ENCODE peak calls at places on chromosome 18, in nine cellular contexts. J is GM10248, X is endothelial cell, V is PC-3, R is heart left ventricle, M is astrocyte, L is GM12865, Z is A549, N is GM20000. U is an unnamed sample.

GRCh38 chr18:59697236-59697932 is at the start of gene CCBE1:
- DNase-seq in J (peak; percentile 77), X (peak; percentile 89), V (peak; percentile 84), R (peak; percentile 77), M (peak; percentile 58), L (peak; percentile 41), Z (peak; percentile 67), N (peak; percentile 75), U (no peak)

GRCh38 chr18:814300-815084 is 2.5 kb upstream of the YES1 start:
- DNase-seq in J (no peak), X (peak; percentile 21), V (no peak), R (no peak), M (no peak), L (no peak), Z (no peak), N (no peak), U (no peak)

GRCh38 chr18:31679133-31679731 is 5.1 kb downstream of the B4GALT6 start:
- DNase-seq in J (no peak), X (no peak), V (peak; percentile 65), R (no peak), M (peak; percentile 85), L (no peak), Z (peak; percentile 42), N (no peak), U (no peak)

GRCh38 chr18:79680100-79680879 is 687 bp downstream of the CTDP1 start:
- DNase-seq in J (no peak), X (peak; percentile 39), V (peak; percentile 58), R (no peak), M (peak; percentile 34), L (peak; percentile 41), Z (peak; percentile 16), N (no peak), U (no peak)

GRCh38 chr18:76747676-76748075 is 74.7 kb upstream of the ZNF236 start:
- DNase-seq in J (no peak), X (no peak), V (no peak), R (no peak), M (no peak), L (no peak), Z (no peak), N (no peak), U (no peak)

GRCh38 chr18:26747131-26747475 is 118.4 kb downstream of the AQP4 start:
- DNase-seq in J (no peak), X (no peak), V (peak; percentile 80), R (no peak), M (no peak), L (no peak), Z (peak; percentile 47), N (no peak), U (no peak)

GRCh38 chr18:51660316-51660715 is 462.8 kb upstream of the MEX3C start:
- DNase-seq in J (no peak), X (no peak), V (no peak), R (no peak), M (no peak), L (no peak), Z (no peak), N (no peak), U (no peak)

GRCh38 chr18:34158881-34159690 is 65.6 kb downstream of the NOL4 start:
- DNase-seq in J (peak; percentile 22), X (peak; percentile 77), V (no peak), R (peak; percentile 19), M (peak; percentile 29), L (peak; percentile 37), Z (no peak), N (peak; percentile 12), U (no peak)

GRCh38 chr18:23968638-23969037 is 45.9 kb upstream of the TTC39C start:
- DNase-seq in J (no peak), X (no peak), V (no peak), R (no peak), M (no peak), L (no peak), Z (no peak), N (no peak), U (no peak)

GRCh38 chr18:37317486-37317885 is 248.1 kb downstream of the CELF4 start:
- DNase-seq in J (no peak), X (no peak), V (no peak), R (no peak), M (no peak), L (no peak), Z (no peak), N (no peak), U (no peak)

GRCh38 chr18:62643181-62643580 is 72.2 kb upstream of the PHLPP1 start:
- DNase-seq in J (no peak), X (no peak), V (no peak), R (no peak), M (no peak), L (no peak), Z (no peak), N (no peak), U (no peak)

GRCh38 chr18:55706893-55707292 is 118.9 kb upstream of the TCF4 start:
- DNase-seq in J (no peak), X (no peak), V (no peak), R (no peak), M (peak; percentile 84), L (no peak), Z (no peak), N (no peak), U (no peak)
- TF ChIP-seq CTCF in J (no peak), X (no peak), V (no peak), R (no peak), M (no peak), L (no peak), Z (no peak), N (no peak), U (no peak)

GRCh38 chr18:9721893-9722515 is 13.9 kb downstream of the RAB31 start:
- DNase-seq in J (no peak), X (no peak), V (no peak), R (no peak), M (no peak), L (no peak), Z (no peak), N (no peak), U (no peak)

GRCh38 chr18:9720327-9720726 is 12.2 kb downstream of the RAB31 start:
- DNase-seq in J (no peak), X (no peak), V (no peak), R (no peak), M (no peak), L (no peak), Z (no peak), N (no peak), U (no peak)

GRCh38 chr18:9724797-9725196 is 16.7 kb downstream of the RAB31 start:
- DNase-seq in J (no peak), X (no peak), V (no peak), R (no peak), M (no peak), L (no peak), Z (no peak), N (no peak), U (no peak)

GRCh38 chr18:9719421-9719981 is 11.4 kb downstream of the RAB31 start:
- DNase-seq in J (no peak), X (no peak), V (peak; percentile 91), R (no peak), M (peak; percentile 89), L (no peak), Z (peak; percentile 79), N (no peak), U (no peak)

GRCh38 chr18:9722691-9723090 is 14.6 kb downstream of the RAB31 start:
- DNase-seq in J (no peak), X (no peak), V (peak; percentile 83), R (no peak), M (no peak), L (peak; percentile 29), Z (no peak), N (no peak), U (no peak)
- TF ChIP-seq CTCF in J (peak; percentile 4), X (no peak), V (peak; percentile 81), R (no peak), M (no peak), L (peak; percentile 25), Z (no peak), N (no peak), U (no peak)

GRCh38 chr18:8901019-8901418 is 195.7 kb downstream of the MTCL1 start:
- DNase-seq in J (no peak), X (no peak), V (peak; percentile 17), R (no peak), M (no peak), L (peak; percentile 14), Z (no peak), N (no peak), U (no peak)

GRCh38 chr18:8895341-8895740 is 190.0 kb downstream of the MTCL1 start:
- DNase-seq in J (no peak), X (no peak), V (no peak), R (no peak), M (no peak), L (no peak), Z (no peak), N (no peak), U (no peak)

GRCh38 chr18:8900552-8900951 is 195.2 kb downstream of the MTCL1 start:
- DNase-seq in J (no peak), X (no peak), V (no peak), R (no peak), M (no peak), L (no peak), Z (no peak), N (no peak), U (no peak)

GRCh38 chr18:8895987-8896619 is 190.7 kb downstream of the MTCL1 start:
- DNase-seq in J (no peak), X (no peak), V (peak; percentile 17), R (no peak), M (peak; percentile 86), L (no peak), Z (no peak), N (no peak), U (no peak)

DNA sequence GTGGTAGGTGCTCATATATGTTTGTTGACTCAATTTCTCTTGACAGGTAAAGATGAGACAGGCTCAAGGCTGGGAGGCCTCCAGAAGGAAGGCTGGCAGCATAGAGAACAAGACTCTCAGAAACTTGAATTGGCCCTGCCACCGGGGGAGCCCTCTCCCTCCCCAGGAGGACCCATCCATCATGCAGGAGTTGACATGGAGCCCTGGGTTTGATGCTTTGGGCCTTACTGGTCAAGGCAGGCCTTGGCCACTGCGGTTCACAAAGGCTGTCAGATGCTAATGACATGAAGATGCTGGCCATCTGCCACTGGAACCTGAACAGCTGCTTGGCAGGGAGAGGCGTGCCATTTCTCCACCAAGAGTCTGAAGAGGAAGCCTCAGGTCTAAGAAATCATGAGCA is 193.6 kb downstream of the MTCL1 start:
- DNase-seq in J (no peak), X (no peak), V (no peak), R (no peak), M (peak; percentile 25), L (no peak), Z (no peak), N (no peak), U (no peak)
- TF ChIP-seq CTCF in J (no peak), X (no peak), V (no peak), R (no peak), M (no peak), L (no peak), Z (no peak), N (no peak), U (no peak)

DNA sequence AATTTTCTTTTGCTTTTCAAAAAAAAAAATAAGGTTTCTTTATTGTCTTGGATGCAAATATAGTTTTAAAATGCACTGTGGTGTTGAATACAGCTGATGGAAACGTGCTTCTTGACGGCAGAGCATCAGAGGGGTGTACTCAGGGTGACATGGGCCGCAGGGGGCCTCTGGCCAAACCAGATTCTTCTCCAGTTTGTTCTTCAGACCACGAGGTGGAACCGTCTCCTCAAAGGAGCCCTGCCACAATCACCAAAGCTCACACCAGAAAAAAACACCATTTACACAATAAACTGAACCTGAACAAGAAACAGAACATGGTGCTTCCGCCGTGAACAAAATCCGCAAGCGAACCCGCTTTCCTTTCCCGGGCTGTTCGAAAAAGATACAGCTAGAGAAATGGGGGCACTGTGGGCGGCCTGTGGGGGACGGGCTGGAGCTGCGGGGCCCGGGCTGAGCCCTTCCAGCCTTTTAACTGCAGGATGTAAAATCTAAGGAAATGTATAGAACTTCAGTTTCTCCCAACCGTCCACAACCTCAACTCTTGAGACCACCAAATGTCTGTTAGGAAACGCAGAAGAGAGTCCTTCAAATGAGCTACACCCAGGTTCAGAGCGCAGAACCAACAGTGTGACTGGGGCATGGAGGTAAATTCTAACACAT is 34.5 kb downstream of the PSMG2 start:
- DNase-seq in J (no peak), X (no peak), V (no peak), R (no peak), M (no peak), L (no peak), Z (no peak), N (no peak), U (no peak)
- TF ChIP-seq CTCF in J (no peak), X (no peak), V (no peak), R (no peak), M (no peak), L (no peak), Z (no peak), N (no peak), U (no peak)